ENCODE peak calls at places on chromosomes 16 and 17, in five cellular contexts. One of them, this sample, is unnamed.

GRCh38 chr16:80924372-80924978 is 82.2 kb downstream of the CMC2 start:
- DNase-seq in effector memory CD8-positive, alpha-beta T cell: peak; percentile 4
- DNase-seq in activated CD8-positive, alpha-beta memory T cell treated with anti-CD3 and anti-CD28 coated beads, Interleukin-2, amount 50 U/mL, for 48 hours: peak; percentile 79
- DNase-seq in stomach: peak; percentile 80
- DNase-seq in ELR: peak; percentile 76
- DNase-seq in this sample: no peak

GRCh38 chr16:7363397-7364053 is 30.9 kb downstream of the RBFOX1 start:
- DNase-seq in activated CD8-positive, alpha-beta memory T cell treated with anti-CD3 and anti-CD28 coated beads, Interleukin-2, amount 50 U/mL, for 48 hours: no peak
- DNase-seq in stomach: peak; percentile 33
- DNase-seq in ELR: no peak
- DNase-seq in effector memory CD8-positive, alpha-beta T cell: no peak
- DNase-seq in this sample: no peak

GRCh38 chr16:3767333-3767977 is 50.1 kb upstream of the TRAP1 start:
- DNase-seq in activated CD8-positive, alpha-beta memory T cell treated with anti-CD3 and anti-CD28 coated beads, Interleukin-2, amount 50 U/mL, for 48 hours: no peak
- DNase-seq in effector memory CD8-positive, alpha-beta T cell: no peak
- DNase-seq in stomach: no peak
- DNase-seq in ELR: no peak
- DNase-seq in this sample: no peak

GRCh38 chr16:20938426-20938825 is 37.9 kb downstream of the LYRM1 start:
- DNase-seq in stomach: no peak
- DNase-seq in activated CD8-positive, alpha-beta memory T cell treated with anti-CD3 and anti-CD28 coated beads, Interleukin-2, amount 50 U/mL, for 48 hours: no peak
- DNase-seq in ELR: peak; percentile 73
- DNase-seq in effector memory CD8-positive, alpha-beta T cell: no peak
- DNase-seq in this sample: no peak

GRCh38 chr17:75826561-75827290 is 17.5 kb downstream of the UNC13D start:
- DNase-seq in activated CD8-positive, alpha-beta memory T cell treated with anti-CD3 and anti-CD28 coated beads, Interleukin-2, amount 50 U/mL, for 48 hours: no peak
- DNase-seq in ELR: no peak
- DNase-seq in stomach: no peak
- DNase-seq in effector memory CD8-positive, alpha-beta T cell: no peak
- DNase-seq in this sample: no peak

GRCh38 chr16:67847064-67847861 is at the start of gene CENPT:
- DNase-seq in stomach: peak; percentile 72
- DNase-seq in activated CD8-positive, alpha-beta memory T cell treated with anti-CD3 and anti-CD28 coated beads, Interleukin-2, amount 50 U/mL, for 48 hours: peak; percentile 63
- DNase-seq in ELR: peak; percentile 90
- DNase-seq in effector memory CD8-positive, alpha-beta T cell: no peak
- DNase-seq in this sample: peak; percentile 60

GRCh38 chr16:57529324-57530103 is 6.9 kb downstream of the CCDC102A start:
- DNase-seq in ELR: no peak
- DNase-seq in stomach: no peak
- DNase-seq in activated CD8-positive, alpha-beta memory T cell treated with anti-CD3 and anti-CD28 coated beads, Interleukin-2, amount 50 U/mL, for 48 hours: no peak
- DNase-seq in effector memory CD8-positive, alpha-beta T cell: no peak
- DNase-seq in this sample: no peak

GRCh38 chr16:5328546-5328945 is 231.0 kb upstream of the EEF2KMT start:
- DNase-seq in ELR: no peak
- DNase-seq in stomach: no peak
- DNase-seq in activated CD8-positive, alpha-beta memory T cell treated with anti-CD3 and anti-CD28 coated beads, Interleukin-2, amount 50 U/mL, for 48 hours: no peak
- DNase-seq in effector memory CD8-positive, alpha-beta T cell: no peak
- DNase-seq in this sample: no peak